ENCODE peak calls at places on chromosome 21, in ten cellular contexts. One of them, this sample, is unnamed.

GRCh38 chr21:45366931-45367401 is 38.0 kb upstream of the COL18A1 start:
- DNase-seq in HEK293T: no peak
- DNase-seq in NCI-H146: no peak
- DNase-seq in OCI-LY7: no peak
- DNase-seq in upper lobe of right lung: no peak
- DNase-seq in non-pigmented ciliary epithelial cell: peak; percentile 69
- DNase-seq in T-cell: no peak
- DNase-seq in activated naive CD4-positive, alpha-beta T cell treated with Interleukin-2 at 50 U/mL for 16 hours: no peak
- DNase-seq in cardiac muscle cell: no peak
- DNase-seq in activated T-cell treated with anti-CD3 and anti-CD28 coated beads, Interleukin-2, amount 50 U/mL, for 72 hours: no peak
- DNase-seq in this sample: peak; percentile 85

GRCh38 chr21:26267389-26267788 is 96.8 kb upstream of the APP start:
- DNase-seq in HEK293T: no peak
- DNase-seq in NCI-H146: no peak
- DNase-seq in OCI-LY7: no peak
- DNase-seq in upper lobe of right lung: no peak
- DNase-seq in non-pigmented ciliary epithelial cell: no peak
- DNase-seq in T-cell: no peak
- DNase-seq in activated naive CD4-positive, alpha-beta T cell treated with Interleukin-2 at 50 U/mL for 16 hours: no peak
- DNase-seq in cardiac muscle cell: no peak
- DNase-seq in activated T-cell treated with anti-CD3 and anti-CD28 coated beads, Interleukin-2, amount 50 U/mL, for 72 hours: no peak
- DNase-seq in this sample: no peak

GRCh38 chr21:42539931-42540343 is 26.3 kb downstream of the SLC37A1 start:
- DNase-seq in HEK293T: no peak
- DNase-seq in NCI-H146: no peak
- DNase-seq in OCI-LY7: peak; percentile 37
- DNase-seq in upper lobe of right lung: peak; percentile 67
- DNase-seq in non-pigmented ciliary epithelial cell: no peak
- DNase-seq in T-cell: no peak
- DNase-seq in activated naive CD4-positive, alpha-beta T cell treated with Interleukin-2 at 50 U/mL for 16 hours: no peak
- DNase-seq in cardiac muscle cell: peak; percentile 38
- DNase-seq in activated T-cell treated with anti-CD3 and anti-CD28 coated beads, Interleukin-2, amount 50 U/mL, for 72 hours: no peak
- DNase-seq in this sample: no peak

GRCh38 chr21:44329971-44330681 is 9.1 kb downstream of the CFAP410 start:
- DNase-seq in HEK293T: no peak
- DNase-seq in NCI-H146: no peak
- DNase-seq in OCI-LY7: no peak
- DNase-seq in upper lobe of right lung: no peak
- DNase-seq in non-pigmented ciliary epithelial cell: no peak
- DNase-seq in T-cell: no peak
- DNase-seq in activated naive CD4-positive, alpha-beta T cell treated with Interleukin-2 at 50 U/mL for 16 hours: no peak
- DNase-seq in cardiac muscle cell: no peak
- DNase-seq in activated T-cell treated with anti-CD3 and anti-CD28 coated beads, Interleukin-2, amount 50 U/mL, for 72 hours: no peak
- DNase-seq in this sample: no peak

GRCh38 chr21:46351476-46352155 is 27.7 kb downstream of the PCNT start:
- DNase-seq in HEK293T: no peak
- DNase-seq in NCI-H146: no peak
- DNase-seq in OCI-LY7: no peak
- DNase-seq in upper lobe of right lung: no peak
- DNase-seq in non-pigmented ciliary epithelial cell: no peak
- DNase-seq in T-cell: no peak
- DNase-seq in activated naive CD4-positive, alpha-beta T cell treated with Interleukin-2 at 50 U/mL for 16 hours: no peak
- DNase-seq in cardiac muscle cell: no peak
- DNase-seq in activated T-cell treated with anti-CD3 and anti-CD28 coated beads, Interleukin-2, amount 50 U/mL, for 72 hours: no peak
- DNase-seq in this sample: no peak

GRCh38 chr21:16028163-16028562 is 298.4 kb downstream of the USP25 start:
- DNase-seq in HEK293T: no peak
- DNase-seq in NCI-H146: no peak
- DNase-seq in OCI-LY7: no peak
- DNase-seq in upper lobe of right lung: no peak
- DNase-seq in non-pigmented ciliary epithelial cell: no peak
- DNase-seq in T-cell: no peak
- DNase-seq in activated naive CD4-positive, alpha-beta T cell treated with Interleukin-2 at 50 U/mL for 16 hours: no peak
- DNase-seq in cardiac muscle cell: no peak
- DNase-seq in activated T-cell treated with anti-CD3 and anti-CD28 coated beads, Interleukin-2, amount 50 U/mL, for 72 hours: no peak
- DNase-seq in this sample: no peak

GRCh38 chr21:42677339-42678117 is 24.1 kb downstream of the PDE9A start:
- DNase-seq in HEK293T: no peak
- DNase-seq in NCI-H146: peak; percentile 71
- DNase-seq in OCI-LY7: peak; percentile 31
- DNase-seq in upper lobe of right lung: no peak
- DNase-seq in non-pigmented ciliary epithelial cell: peak; percentile 74
- DNase-seq in T-cell: no peak
- DNase-seq in activated naive CD4-positive, alpha-beta T cell treated with Interleukin-2 at 50 U/mL for 16 hours: no peak
- DNase-seq in cardiac muscle cell: peak; percentile 26
- DNase-seq in activated T-cell treated with anti-CD3 and anti-CD28 coated beads, Interleukin-2, amount 50 U/mL, for 72 hours: no peak
- DNase-seq in this sample: peak; percentile 89

GRCh38 chr21:46597896-46598343 is 7.0 kb downstream of the S100B start:
- DNase-seq in HEK293T: no peak
- DNase-seq in NCI-H146: no peak
- DNase-seq in OCI-LY7: no peak
- DNase-seq in upper lobe of right lung: no peak
- DNase-seq in non-pigmented ciliary epithelial cell: no peak
- DNase-seq in T-cell: no peak
- DNase-seq in activated naive CD4-positive, alpha-beta T cell treated with Interleukin-2 at 50 U/mL for 16 hours: no peak
- DNase-seq in cardiac muscle cell: no peak
- DNase-seq in activated T-cell treated with anti-CD3 and anti-CD28 coated beads, Interleukin-2, amount 50 U/mL, for 72 hours: no peak
- DNase-seq in this sample: no peak

GRCh38 chr21:25934771-25935224 is 200.0 kb downstream of the GABPA start:
- DNase-seq in HEK293T: no peak
- DNase-seq in NCI-H146: no peak
- DNase-seq in OCI-LY7: no peak
- DNase-seq in upper lobe of right lung: peak; percentile 64
- DNase-seq in non-pigmented ciliary epithelial cell: peak; percentile 95
- DNase-seq in T-cell: no peak
- DNase-seq in activated naive CD4-positive, alpha-beta T cell treated with Interleukin-2 at 50 U/mL for 16 hours: no peak
- DNase-seq in cardiac muscle cell: no peak
- DNase-seq in activated T-cell treated with anti-CD3 and anti-CD28 coated beads, Interleukin-2, amount 50 U/mL, for 72 hours: peak; percentile 56
- DNase-seq in this sample: peak; percentile 88

GRCh38 chr21:43193651-43194302 is 25.0 kb downstream of the CRYAA start:
- DNase-seq in HEK293T: no peak
- DNase-seq in NCI-H146: no peak
- DNase-seq in OCI-LY7: peak; percentile 28
- DNase-seq in upper lobe of right lung: peak; percentile 54
- DNase-seq in non-pigmented ciliary epithelial cell: peak; percentile 49
- DNase-seq in T-cell: no peak
- DNase-seq in activated naive CD4-positive, alpha-beta T cell treated with Interleukin-2 at 50 U/mL for 16 hours: no peak
- DNase-seq in cardiac muscle cell: no peak
- DNase-seq in activated T-cell treated with anti-CD3 and anti-CD28 coated beads, Interleukin-2, amount 50 U/mL, for 72 hours: no peak
- DNase-seq in this sample: peak; percentile 39

GRCh38 chr21:31262728-31263127 is 81.3 kb downstream of the TIAM1 start:
- DNase-seq in HEK293T: no peak
- DNase-seq in NCI-H146: no peak
- DNase-seq in OCI-LY7: no peak
- DNase-seq in upper lobe of right lung: no peak
- DNase-seq in non-pigmented ciliary epithelial cell: no peak
- DNase-seq in T-cell: no peak
- DNase-seq in activated naive CD4-positive, alpha-beta T cell treated with Interleukin-2 at 50 U/mL for 16 hours: no peak
- DNase-seq in cardiac muscle cell: no peak
- DNase-seq in activated T-cell treated with anti-CD3 and anti-CD28 coated beads, Interleukin-2, amount 50 U/mL, for 72 hours: no peak
- DNase-seq in this sample: no peak

GRCh38 chr21:35922618-35923017 is 137.7 kb downstream of the SETD4 start:
- DNase-seq in HEK293T: no peak
- DNase-seq in NCI-H146: no peak
- DNase-seq in OCI-LY7: no peak
- DNase-seq in upper lobe of right lung: no peak
- DNase-seq in non-pigmented ciliary epithelial cell: no peak
- DNase-seq in T-cell: no peak
- DNase-seq in activated naive CD4-positive, alpha-beta T cell treated with Interleukin-2 at 50 U/mL for 16 hours: no peak
- DNase-seq in cardiac muscle cell: no peak
- DNase-seq in activated T-cell treated with anti-CD3 and anti-CD28 coated beads, Interleukin-2, amount 50 U/mL, for 72 hours: no peak
- DNase-seq in this sample: no peak

GRCh38 chr21:44703731-44704635 is 7.0 kb downstream of the KRTAP10-12 start:
- DNase-seq in HEK293T: no peak
- DNase-seq in NCI-H146: no peak
- DNase-seq in OCI-LY7: no peak
- DNase-seq in upper lobe of right lung: no peak
- DNase-seq in non-pigmented ciliary epithelial cell: no peak
- DNase-seq in T-cell: no peak
- DNase-seq in activated naive CD4-positive, alpha-beta T cell treated with Interleukin-2 at 50 U/mL for 16 hours: no peak
- DNase-seq in cardiac muscle cell: no peak
- DNase-seq in activated T-cell treated with anti-CD3 and anti-CD28 coated beads, Interleukin-2, amount 50 U/mL, for 72 hours: no peak
- DNase-seq in this sample: no peak

GRCh38 chr21:45543710-45544448 is 1.6 kb upstream of the SLC19A1 start:
- DNase-seq in HEK293T: no peak
- DNase-seq in NCI-H146: no peak
- DNase-seq in OCI-LY7: no peak
- DNase-seq in upper lobe of right lung: peak; percentile 63
- DNase-seq in non-pigmented ciliary epithelial cell: no peak
- DNase-seq in T-cell: no peak
- DNase-seq in activated naive CD4-positive, alpha-beta T cell treated with Interleukin-2 at 50 U/mL for 16 hours: no peak
- DNase-seq in cardiac muscle cell: no peak
- DNase-seq in activated T-cell treated with anti-CD3 and anti-CD28 coated beads, Interleukin-2, amount 50 U/mL, for 72 hours: no peak
- DNase-seq in this sample: no peak

GRCh38 chr21:25688284-25689035 is 46.2 kb downstream of the ATP5PF start:
- DNase-seq in HEK293T: no peak
- DNase-seq in NCI-H146: no peak
- DNase-seq in OCI-LY7: no peak
- DNase-seq in upper lobe of right lung: no peak
- DNase-seq in non-pigmented ciliary epithelial cell: no peak
- DNase-seq in T-cell: no peak
- DNase-seq in activated naive CD4-positive, alpha-beta T cell treated with Interleukin-2 at 50 U/mL for 16 hours: no peak
- DNase-seq in cardiac muscle cell: no peak
- DNase-seq in activated T-cell treated with anti-CD3 and anti-CD28 coated beads, Interleukin-2, amount 50 U/mL, for 72 hours: no peak
- DNase-seq in this sample: no peak

GRCh38 chr21:31924548-31924947 is 51.7 kb downstream of the HUNK start:
- DNase-seq in HEK293T: no peak
- DNase-seq in NCI-H146: no peak
- DNase-seq in OCI-LY7: no peak
- DNase-seq in upper lobe of right lung: no peak
- DNase-seq in non-pigmented ciliary epithelial cell: no peak
- DNase-seq in T-cell: no peak
- DNase-seq in activated naive CD4-positive, alpha-beta T cell treated with Interleukin-2 at 50 U/mL for 16 hours: no peak
- DNase-seq in cardiac muscle cell: no peak
- DNase-seq in activated T-cell treated with anti-CD3 and anti-CD28 coated beads, Interleukin-2, amount 50 U/mL, for 72 hours: no peak
- DNase-seq in this sample: no peak

GRCh38 chr21:37166733-37167132 is 93.7 kb downstream of the TTC3 start:
- DNase-seq in HEK293T: no peak
- DNase-seq in NCI-H146: peak; percentile 0
- DNase-seq in OCI-LY7: peak; percentile 33
- DNase-seq in upper lobe of right lung: no peak
- DNase-seq in non-pigmented ciliary epithelial cell: no peak
- DNase-seq in T-cell: no peak
- DNase-seq in activated naive CD4-positive, alpha-beta T cell treated with Interleukin-2 at 50 U/mL for 16 hours: no peak
- DNase-seq in cardiac muscle cell: peak; percentile 12
- DNase-seq in activated T-cell treated with anti-CD3 and anti-CD28 coated beads, Interleukin-2, amount 50 U/mL, for 72 hours: no peak
- DNase-seq in this sample: peak; percentile 3

GRCh38 chr21:38875694-38876492 is 70.2 kb downstream of the ETS2 start:
- DNase-seq in HEK293T: no peak
- DNase-seq in NCI-H146: no peak
- DNase-seq in OCI-LY7: no peak
- DNase-seq in upper lobe of right lung: no peak
- DNase-seq in non-pigmented ciliary epithelial cell: no peak
- DNase-seq in T-cell: no peak
- DNase-seq in activated naive CD4-positive, alpha-beta T cell treated with Interleukin-2 at 50 U/mL for 16 hours: no peak
- DNase-seq in cardiac muscle cell: no peak
- DNase-seq in activated T-cell treated with anti-CD3 and anti-CD28 coated beads, Interleukin-2, amount 50 U/mL, for 72 hours: no peak
- DNase-seq in this sample: no peak

GRCh38 chr21:33403786-33404571 is 766 bp downstream of the IFNGR2 start:
- DNase-seq in HEK293T: peak; percentile 69
- DNase-seq in NCI-H146: peak; percentile 32
- DNase-seq in OCI-LY7: peak; percentile 72
- DNase-seq in upper lobe of right lung: peak; percentile 85
- DNase-seq in non-pigmented ciliary epithelial cell: no peak
- DNase-seq in T-cell: no peak
- DNase-seq in activated naive CD4-positive, alpha-beta T cell treated with Interleukin-2 at 50 U/mL for 16 hours: peak; percentile 32
- DNase-seq in cardiac muscle cell: peak; percentile 69
- DNase-seq in activated T-cell treated with anti-CD3 and anti-CD28 coated beads, Interleukin-2, amount 50 U/mL, for 72 hours: peak; percentile 52
- DNase-seq in this sample: peak; percentile 19

GRCh38 chr21:23402929-23403520 is 2204.3 kb downstream of the MRPL39 start:
- DNase-seq in HEK293T: no peak
- DNase-seq in NCI-H146: peak; percentile 66
- DNase-seq in OCI-LY7: no peak
- DNase-seq in upper lobe of right lung: no peak
- DNase-seq in non-pigmented ciliary epithelial cell: no peak
- DNase-seq in T-cell: no peak
- DNase-seq in activated naive CD4-positive, alpha-beta T cell treated with Interleukin-2 at 50 U/mL for 16 hours: no peak
- DNase-seq in cardiac muscle cell: no peak
- DNase-seq in activated T-cell treated with anti-CD3 and anti-CD28 coated beads, Interleukin-2, amount 50 U/mL, for 72 hours: no peak
- DNase-seq in this sample: no peak

GRCh38 chr21:44065428-44065827 is 41.8 kb upstream of the PWP2 start:
- DNase-seq in HEK293T: no peak
- DNase-seq in NCI-H146: no peak
- DNase-seq in OCI-LY7: no peak
- DNase-seq in upper lobe of right lung: no peak
- DNase-seq in non-pigmented ciliary epithelial cell: no peak
- DNase-seq in T-cell: peak; percentile 86
- DNase-seq in activated naive CD4-positive, alpha-beta T cell treated with Interleukin-2 at 50 U/mL for 16 hours: peak; percentile 74
- DNase-seq in cardiac muscle cell: no peak
- DNase-seq in activated T-cell treated with anti-CD3 and anti-CD28 coated beads, Interleukin-2, amount 50 U/mL, for 72 hours: peak; percentile 81
- DNase-seq in this sample: no peak

GRCh38 chr21:26842976-26843911 is 2.0 kb downstream of the ADAMTS1 start:
- DNase-seq in HEK293T: peak; percentile 80
- DNase-seq in NCI-H146: no peak
- DNase-seq in OCI-LY7: no peak
- DNase-seq in upper lobe of right lung: peak; percentile 90
- DNase-seq in non-pigmented ciliary epithelial cell: peak; percentile 90
- DNase-seq in T-cell: no peak
- DNase-seq in activated naive CD4-positive, alpha-beta T cell treated with Interleukin-2 at 50 U/mL for 16 hours: no peak
- DNase-seq in cardiac muscle cell: peak; percentile 83
- DNase-seq in activated T-cell treated with anti-CD3 and anti-CD28 coated beads, Interleukin-2, amount 50 U/mL, for 72 hours: peak; percentile 16
- DNase-seq in this sample: peak; percentile 95

GRCh38 chr21:31781737-31782136 is 49.8 kb upstream of the SCAF4 start:
- DNase-seq in HEK293T: peak; percentile 62
- DNase-seq in NCI-H146: peak; percentile 11
- DNase-seq in OCI-LY7: no peak
- DNase-seq in upper lobe of right lung: no peak
- DNase-seq in non-pigmented ciliary epithelial cell: peak; percentile 3
- DNase-seq in T-cell: no peak
- DNase-seq in activated naive CD4-positive, alpha-beta T cell treated with Interleukin-2 at 50 U/mL for 16 hours: no peak
- DNase-seq in cardiac muscle cell: no peak
- DNase-seq in activated T-cell treated with anti-CD3 and anti-CD28 coated beads, Interleukin-2, amount 50 U/mL, for 72 hours: no peak
- DNase-seq in this sample: peak; percentile 13

GRCh38 chr21:45433301-45433700 is 28.3 kb downstream of the COL18A1 start:
- DNase-seq in HEK293T: no peak
- DNase-seq in NCI-H146: no peak
- DNase-seq in OCI-LY7: no peak
- DNase-seq in upper lobe of right lung: no peak
- DNase-seq in non-pigmented ciliary epithelial cell: no peak
- DNase-seq in T-cell: no peak
- DNase-seq in activated naive CD4-positive, alpha-beta T cell treated with Interleukin-2 at 50 U/mL for 16 hours: no peak
- DNase-seq in cardiac muscle cell: no peak
- DNase-seq in activated T-cell treated with anti-CD3 and anti-CD28 coated beads, Interleukin-2, amount 50 U/mL, for 72 hours: no peak
- DNase-seq in this sample: no peak

GRCh38 chr21:16708431-16708830 is 804.4 kb upstream of the CXADR start:
- DNase-seq in HEK293T: no peak
- DNase-seq in NCI-H146: no peak
- DNase-seq in OCI-LY7: no peak
- DNase-seq in upper lobe of right lung: no peak
- DNase-seq in non-pigmented ciliary epithelial cell: no peak
- DNase-seq in T-cell: no peak
- DNase-seq in activated naive CD4-positive, alpha-beta T cell treated with Interleukin-2 at 50 U/mL for 16 hours: no peak
- DNase-seq in cardiac muscle cell: no peak
- DNase-seq in activated T-cell treated with anti-CD3 and anti-CD28 coated beads, Interleukin-2, amount 50 U/mL, for 72 hours: no peak
- DNase-seq in this sample: peak; percentile 8

This sample was measured in astrocyte of the cerebellum.